ENCODE peak calls at places on chromosomes 16 and 17, in seven cellular contexts. One of them, this sample, is unnamed.

GRCh38 chr16:89031715-89032659 is 55.0 kb upstream of the CBFA2T3 start:
- DNase-seq in body of pancreas: no peak
- DNase-seq in esophagus squamous epithelium: no peak
- DNase-seq in adrenal gland: no peak
- DNase-seq in effector memory CD4-positive, alpha-beta T cell: peak
- DNase-seq in cardiac muscle cell: no peak
- DNase-seq in kidney: peak
- DNase-seq in this sample: peak

GRCh38 chr17:42950044-42950783 is 14.0 kb downstream of the AARSD1 start:
- DNase-seq in kidney: no peak
- DNase-seq in cardiac muscle cell: no peak
- DNase-seq in adrenal gland: no peak
- DNase-seq in esophagus squamous epithelium: no peak
- DNase-seq in effector memory CD4-positive, alpha-beta T cell: no peak
- DNase-seq in body of pancreas: no peak
- DNase-seq in this sample: no peak

GRCh38 chr16:83143788-83144187 is 517.0 kb downstream of the CDH13 start:
- DNase-seq in esophagus squamous epithelium: no peak
- DNase-seq in effector memory CD4-positive, alpha-beta T cell: no peak
- DNase-seq in kidney: no peak
- DNase-seq in adrenal gland: no peak
- DNase-seq in cardiac muscle cell: peak
- DNase-seq in body of pancreas: no peak
- DNase-seq in this sample: no peak

GRCh38 chr16:27230562-27230991 is 27.3 kb downstream of the KDM8 start:
- DNase-seq in cardiac muscle cell: no peak
- DNase-seq in adrenal gland: no peak
- DNase-seq in esophagus squamous epithelium: no peak
- DNase-seq in kidney: no peak
- DNase-seq in effector memory CD4-positive, alpha-beta T cell: peak
- DNase-seq in body of pancreas: no peak
- DNase-seq in this sample: peak

GRCh38 chr17:9928601-9929341 is 23.7 kb upstream of the RCVRN start:
- DNase-seq in effector memory CD4-positive, alpha-beta T cell: no peak
- DNase-seq in esophagus squamous epithelium: no peak
- DNase-seq in adrenal gland: no peak
- DNase-seq in cardiac muscle cell: peak
- DNase-seq in kidney: peak
- DNase-seq in body of pancreas: no peak
- DNase-seq in this sample: no peak

GRCh38 chr17:32518856-32519768 is 32.3 kb downstream of the CDK5R1 start:
- DNase-seq in kidney: peak
- DNase-seq in effector memory CD4-positive, alpha-beta T cell: peak
- DNase-seq in adrenal gland: peak
- DNase-seq in cardiac muscle cell: peak
- DNase-seq in esophagus squamous epithelium: no peak
- DNase-seq in body of pancreas: peak
- DNase-seq in this sample: peak

GRCh38 chr16:54284319-54284930 is 2.2 kb downstream of the IRX3 start:
- DNase-seq in esophagus squamous epithelium: no peak
- DNase-seq in effector memory CD4-positive, alpha-beta T cell: no peak
- DNase-seq in kidney: peak
- DNase-seq in body of pancreas: no peak
- DNase-seq in adrenal gland: peak
- DNase-seq in cardiac muscle cell: no peak
- DNase-seq in this sample: no peak

GRCh38 chr16:70725912-70726828 is 40.3 kb upstream of the MTSS2 start:
- DNase-seq in esophagus squamous epithelium: no peak
- DNase-seq in body of pancreas: no peak
- DNase-seq in cardiac muscle cell: peak
- DNase-seq in adrenal gland: no peak
- DNase-seq in effector memory CD4-positive, alpha-beta T cell: no peak
- DNase-seq in kidney: peak
- DNase-seq in this sample: no peak

GRCh38 chr16:68472581-68472980 is 24.3 kb upstream of the SMPD3 start:
- DNase-seq in effector memory CD4-positive, alpha-beta T cell: no peak
- DNase-seq in esophagus squamous epithelium: no peak
- DNase-seq in adrenal gland: no peak
- DNase-seq in kidney: no peak
- DNase-seq in body of pancreas: no peak
- DNase-seq in cardiac muscle cell: no peak
- DNase-seq in this sample: no peak

GRCh38 chr17:61451538-61452300 is 503 bp upstream of the TBX4 start:
- DNase-seq in cardiac muscle cell: peak
- DNase-seq in effector memory CD4-positive, alpha-beta T cell: no peak
- DNase-seq in adrenal gland: no peak
- DNase-seq in esophagus squamous epithelium: no peak
- DNase-seq in kidney: no peak
- DNase-seq in body of pancreas: no peak
- DNase-seq in this sample: no peak

GRCh38 chr17:61528171-61528570 is 62.8 kb downstream of the NACA2 start:
- DNase-seq in effector memory CD4-positive, alpha-beta T cell: no peak
- DNase-seq in kidney: no peak
- DNase-seq in body of pancreas: no peak
- DNase-seq in adrenal gland: no peak
- DNase-seq in cardiac muscle cell: no peak
- DNase-seq in esophagus squamous epithelium: no peak
- DNase-seq in this sample: no peak

GRCh38 chr16:15672514-15673167 is 22.6 kb downstream of the NDE1 start:
- DNase-seq in esophagus squamous epithelium: peak
- DNase-seq in effector memory CD4-positive, alpha-beta T cell: peak
- DNase-seq in cardiac muscle cell: peak
- DNase-seq in adrenal gland: peak
- DNase-seq in body of pancreas: peak
- DNase-seq in kidney: peak
- DNase-seq in this sample: peak

GRCh38 chr17:21162394-21162775 is 35.6 kb downstream of the DHRS7B start:
- DNase-seq in esophagus squamous epithelium: no peak
- DNase-seq in cardiac muscle cell: no peak
- DNase-seq in effector memory CD4-positive, alpha-beta T cell: no peak
- DNase-seq in kidney: no peak
- DNase-seq in adrenal gland: no peak
- DNase-seq in body of pancreas: no peak
- DNase-seq in this sample: no peak

GRCh38 chr17:27776882-27777624 is 23.3 kb downstream of the NOS2 start:
- DNase-seq in cardiac muscle cell: no peak
- DNase-seq in body of pancreas: no peak
- DNase-seq in adrenal gland: no peak
- DNase-seq in kidney: no peak
- DNase-seq in esophagus squamous epithelium: no peak
- DNase-seq in effector memory CD4-positive, alpha-beta T cell: no peak
- DNase-seq in this sample: no peak

GRCh38 chr17:68587847-68588246 is 13.3 kb downstream of the FAM20A start:
- DNase-seq in effector memory CD4-positive, alpha-beta T cell: no peak
- DNase-seq in adrenal gland: no peak
- DNase-seq in esophagus squamous epithelium: no peak
- DNase-seq in body of pancreas: no peak
- DNase-seq in kidney: no peak
- DNase-seq in cardiac muscle cell: peak
- DNase-seq in this sample: no peak

GRCh38 chr16:56514845-56515244 is 5.0 kb downstream of the BBS2 start:
- DNase-seq in effector memory CD4-positive, alpha-beta T cell: no peak
- DNase-seq in cardiac muscle cell: no peak
- DNase-seq in adrenal gland: no peak
- DNase-seq in kidney: no peak
- DNase-seq in esophagus squamous epithelium: no peak
- DNase-seq in body of pancreas: no peak
- DNase-seq in this sample: no peak

GRCh38 chr17:7392696-7393612 is 1.4 kb downstream of the PLSCR3 start:
- DNase-seq in cardiac muscle cell: no peak
- DNase-seq in effector memory CD4-positive, alpha-beta T cell: no peak
- DNase-seq in esophagus squamous epithelium: no peak
- DNase-seq in adrenal gland: no peak
- DNase-seq in body of pancreas: no peak
- DNase-seq in kidney: peak
- DNase-seq in this sample: no peak
- H3K4me3 ChIP-seq in cardiac muscle cell: peak
- H3K4me3 ChIP-seq in effector memory CD4-positive, alpha-beta T cell: peak
- H3K4me3 ChIP-seq in esophagus squamous epithelium: peak
- H3K4me3 ChIP-seq in adrenal gland: no peak
- H3K4me3 ChIP-seq in body of pancreas: no peak
- H3K4me3 ChIP-seq in kidney: no peak
- H3K4me3 ChIP-seq in this sample: peak

GRCh38 chr16:30756781-30757100 is 5.1 kb downstream of the CFAP119 start:
- DNase-seq in adrenal gland: no peak
- DNase-seq in body of pancreas: no peak
- DNase-seq in kidney: no peak
- DNase-seq in effector memory CD4-positive, alpha-beta T cell: no peak
- DNase-seq in esophagus squamous epithelium: no peak
- DNase-seq in cardiac muscle cell: no peak
- DNase-seq in this sample: no peak

GRCh38 chr16:30760577-30761426 is 1.1 kb downstream of the CFAP119 start:
- DNase-seq in adrenal gland: no peak
- DNase-seq in kidney: peak
- DNase-seq in cardiac muscle cell: no peak
- DNase-seq in esophagus squamous epithelium: no peak
- DNase-seq in body of pancreas: no peak
- DNase-seq in effector memory CD4-positive, alpha-beta T cell: no peak
- DNase-seq in this sample: no peak

GRCh38 chr16:30757316-30757715 is 4.5 kb downstream of the CFAP119 start:
- DNase-seq in cardiac muscle cell: no peak
- DNase-seq in kidney: peak
- DNase-seq in esophagus squamous epithelium: no peak
- DNase-seq in adrenal gland: no peak
- DNase-seq in effector memory CD4-positive, alpha-beta T cell: no peak
- DNase-seq in body of pancreas: no peak
- DNase-seq in this sample: peak

GRCh38 chr16:30760160-30760559 is 1.7 kb downstream of the CFAP119 start:
- DNase-seq in kidney: peak
- DNase-seq in esophagus squamous epithelium: no peak
- DNase-seq in adrenal gland: no peak
- DNase-seq in effector memory CD4-positive, alpha-beta T cell: no peak
- DNase-seq in body of pancreas: no peak
- DNase-seq in cardiac muscle cell: no peak
- DNase-seq in this sample: no peak

DNA sequence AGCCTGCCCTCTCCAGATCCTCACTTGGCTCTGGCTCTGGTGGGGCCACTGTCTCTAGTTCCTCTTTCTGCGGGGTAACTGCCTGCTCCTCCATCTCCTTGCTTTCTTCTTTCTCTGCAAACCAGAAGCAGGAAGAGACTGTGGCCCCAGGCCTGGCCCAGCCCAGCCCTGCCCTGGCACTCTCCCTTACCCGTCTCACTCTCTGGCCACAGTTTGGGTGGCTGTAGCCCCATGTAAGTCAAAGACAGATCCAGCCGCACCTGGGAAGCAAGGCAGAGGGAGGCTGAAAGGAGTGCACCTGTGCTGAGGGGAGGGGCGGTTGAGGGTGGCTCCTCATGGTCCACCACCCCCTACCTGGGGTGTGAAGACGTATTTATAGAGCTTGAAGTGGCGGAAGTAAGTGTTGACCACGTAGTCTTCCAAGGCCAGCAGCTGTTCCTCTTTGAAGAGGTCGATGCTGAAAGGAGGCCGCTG is 2.8 kb downstream of the CFAP119 start:
- DNase-seq in esophagus squamous epithelium: no peak
- DNase-seq in effector memory CD4-positive, alpha-beta T cell: no peak
- DNase-seq in adrenal gland: no peak
- DNase-seq in kidney: peak
- DNase-seq in body of pancreas: no peak
- DNase-seq in cardiac muscle cell: no peak
- DNase-seq in this sample: peak
- H3K27ac ChIP-seq in esophagus squamous epithelium: peak
- H3K27ac ChIP-seq in effector memory CD4-positive, alpha-beta T cell: no peak
- H3K27ac ChIP-seq in adrenal gland: no peak
- H3K27ac ChIP-seq in kidney: no peak
- H3K27ac ChIP-seq in body of pancreas: no peak
- H3K27ac ChIP-seq in cardiac muscle cell: no peak
- H3K27ac ChIP-seq in this sample: peak

DNA sequence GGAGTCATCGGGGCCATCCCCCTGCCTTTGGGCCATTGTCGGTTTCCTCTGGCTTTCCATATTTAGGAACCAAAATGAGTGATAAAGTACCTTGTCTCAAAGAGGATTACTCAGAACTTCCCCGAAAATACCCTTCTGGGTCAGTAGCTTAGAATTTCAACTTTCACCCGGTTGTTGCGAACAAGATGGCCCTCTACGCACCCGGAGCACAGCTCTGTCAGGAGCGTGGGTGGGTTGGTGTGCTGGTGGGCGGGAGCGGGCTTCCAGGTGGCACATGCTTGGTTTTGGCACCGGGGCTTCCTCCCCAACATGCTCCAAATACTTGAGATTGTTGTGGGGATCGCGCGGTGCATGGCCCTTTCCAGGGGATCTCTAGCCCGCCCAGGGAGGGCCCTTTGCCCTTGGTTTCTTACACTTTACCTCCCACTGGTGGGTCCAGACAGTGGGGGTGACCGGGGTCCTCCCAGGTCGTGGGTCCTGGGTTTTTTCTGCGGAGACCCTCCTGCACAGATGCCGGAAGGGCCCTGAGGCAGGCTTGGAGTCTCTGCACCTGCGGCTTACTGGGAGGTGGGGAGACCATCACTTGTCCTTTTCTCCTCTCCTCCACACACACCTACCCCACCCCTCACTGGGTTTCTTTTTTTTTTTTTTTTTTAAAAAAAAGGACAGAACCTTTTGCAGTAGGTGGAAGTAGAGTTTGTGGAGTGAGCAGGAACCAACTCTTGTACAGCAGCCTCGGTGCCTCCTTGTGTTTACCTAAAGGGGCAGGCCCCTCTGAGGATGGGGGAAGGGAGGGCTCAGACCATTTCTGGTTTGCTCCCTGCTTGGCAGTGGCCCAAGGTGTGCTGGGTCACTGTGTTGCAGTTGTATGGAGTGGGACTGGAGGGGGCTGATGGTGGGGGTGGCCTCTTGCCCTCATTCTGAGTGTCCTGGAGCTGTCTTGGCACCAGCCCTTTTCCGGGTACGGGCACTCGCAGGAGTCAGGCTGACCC is 142.1 kb downstream of the SEC14L1 start:
- DNase-seq in kidney: peak
- DNase-seq in body of pancreas: peak
- DNase-seq in effector memory CD4-positive, alpha-beta T cell: no peak
- DNase-seq in adrenal gland: no peak
- DNase-seq in cardiac muscle cell: peak
- DNase-seq in esophagus squamous epithelium: no peak
- DNase-seq in this sample: no peak
- H3K4me3 ChIP-seq in kidney: peak
- H3K4me3 ChIP-seq in body of pancreas: no peak
- H3K4me3 ChIP-seq in effector memory CD4-positive, alpha-beta T cell: no peak
- H3K4me3 ChIP-seq in adrenal gland: no peak
- H3K4me3 ChIP-seq in cardiac muscle cell: no peak
- H3K4me3 ChIP-seq in esophagus squamous epithelium: peak
- H3K4me3 ChIP-seq in this sample: peak

DNA sequence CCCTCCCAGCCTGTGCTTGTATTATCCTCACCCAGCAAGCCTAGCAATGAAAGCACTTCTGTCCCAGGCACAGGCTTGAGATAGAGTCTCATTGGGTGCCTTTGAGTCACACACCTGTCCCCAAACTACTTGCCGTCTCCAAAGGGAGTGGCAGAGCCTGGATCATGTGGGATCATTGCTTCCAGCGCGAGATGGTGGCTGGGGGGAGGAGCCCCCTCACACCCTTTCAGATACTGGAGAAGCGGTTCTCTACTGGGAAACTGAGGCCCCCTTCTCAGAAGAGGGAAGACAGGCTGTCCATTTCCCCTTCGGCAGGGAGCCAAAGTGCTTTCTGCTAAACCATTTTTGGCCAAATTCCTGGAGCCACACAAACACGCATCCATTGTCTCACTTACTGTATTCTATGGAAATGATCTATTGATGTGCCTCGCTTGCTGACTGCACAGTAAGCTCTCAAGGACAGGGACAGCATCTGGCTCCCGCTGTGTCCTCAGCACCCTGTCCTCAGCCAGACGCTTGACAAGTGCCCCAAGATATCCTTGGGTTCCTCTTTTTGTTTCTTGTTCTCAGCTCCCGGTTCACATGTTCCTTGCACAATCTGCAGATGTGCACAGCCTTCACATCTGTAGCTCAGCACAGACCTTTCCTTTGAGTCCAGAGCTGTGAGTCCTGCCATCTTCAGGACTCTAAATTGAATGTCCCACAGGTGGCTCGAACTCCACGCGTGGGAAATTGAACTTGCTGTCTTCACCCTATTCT is 26.0 kb upstream of the DLX3 start:
- DNase-seq in adrenal gland: no peak
- DNase-seq in kidney: no peak
- DNase-seq in cardiac muscle cell: no peak
- DNase-seq in body of pancreas: no peak
- DNase-seq in effector memory CD4-positive, alpha-beta T cell: no peak
- DNase-seq in esophagus squamous epithelium: no peak
- DNase-seq in this sample: no peak
- H3K27ac ChIP-seq in adrenal gland: no peak
- H3K27ac ChIP-seq in kidney: no peak
- H3K27ac ChIP-seq in cardiac muscle cell: no peak
- H3K27ac ChIP-seq in body of pancreas: no peak
- H3K27ac ChIP-seq in effector memory CD4-positive, alpha-beta T cell: no peak
- H3K27ac ChIP-seq in esophagus squamous epithelium: no peak
- H3K27ac ChIP-seq in this sample: no peak